ENCODE peak calls at places on chromosomes 12 and 14, in seven cellular contexts. T, S, G, W, I, O and A are unnamed samples.

GRCh38 chr12:1594295-1595025 is at the start of gene FBXL14:
- DNase-seq in T (peak), S (peak), G (peak), W (peak), I (peak), O (peak), A (peak)

GRCh38 chr12:42859612-42860011 is 270.1 kb upstream of the PRICKLE1 start:
- DNase-seq in T (no peak), S (no peak), G (no peak), W (no peak), I (peak), O (no peak), A (no peak)

GRCh38 chr14:93009471-93010117 is 86.6 kb downstream of the CHGA start:
- DNase-seq in T (peak), S (no peak), G (no peak), W (no peak), I (no peak), O (no peak), A (no peak)

GRCh38 chr14:105292810-105293711 is 7.7 kb downstream of the BRF1 start:
- DNase-seq in T (no peak), S (no peak), G (no peak), W (no peak), I (no peak), O (no peak), A (no peak)

GRCh38 chr12:57203201-57203600 is 13.4 kb upstream of the NXPH4 start:
- DNase-seq in T (no peak), S (no peak), G (no peak), W (no peak), I (no peak), O (no peak), A (no peak)

GRCh38 chr12:16323010-16323409 is 24.4 kb upstream of the MGST1 start:
- DNase-seq in T (no peak), S (no peak), G (no peak), W (no peak), I (peak), O (no peak), A (no peak)

GRCh38 chr12:59652098-59652497 is 56.3 kb downstream of the SLC16A7 start:
- DNase-seq in T (no peak), S (no peak), G (no peak), W (no peak), I (no peak), O (no peak), A (no peak)

GRCh38 chr14:55373784-55374725 is 37.6 kb downstream of the ATG14 start:
- DNase-seq in T (no peak), S (no peak), G (no peak), W (no peak), I (peak), O (no peak), A (no peak)